ENCODE peak calls at places on chromosomes 11 and 22, in eight cellular contexts. J, R, B, A, K, F, S and E are unnamed samples.

GRCh38 chr22:46068908-46069481 is 81.3 kb upstream of the PPARA start:
- DNase-seq in J (no peak), R (peak; percentile 71), B (peak; percentile 38), A (peak; percentile 55), K (peak; percentile 41), F (peak; percentile 23), S (no peak), E (peak; percentile 69)

GRCh38 chr11:77658213-77659013 is 20.8 kb upstream of the CLNS1A start:
- DNase-seq in J (no peak), R (no peak), B (no peak), A (no peak), K (no peak), F (no peak), S (no peak), E (no peak)

GRCh38 chr11:129374993-129375721 is 491 bp upstream of the BARX2 start:
- DNase-seq in J (peak; percentile 26), R (no peak), B (no peak), A (peak; percentile 56), K (no peak), F (no peak), S (peak; percentile 43), E (peak; percentile 86)

GRCh38 chr22:24106385-24107381 is 74.6 kb upstream of the SUSD2 start:
- DNase-seq in J (no peak), R (no peak), B (peak; percentile 21), A (no peak), K (peak; percentile 28), F (peak; percentile 31), S (no peak), E (peak; percentile 46)

GRCh38 chr11:7538466-7539454 is 25.0 kb downstream of the PPFIBP2 start:
- DNase-seq in J (no peak), R (no peak), B (no peak), A (no peak), K (no peak), F (no peak), S (peak; percentile 88), E (no peak)

GRCh38 chr11:76067099-76067498 is 139.2 kb downstream of the WNT11 start:
- DNase-seq in J (no peak), R (no peak), B (no peak), A (no peak), K (no peak), F (no peak), S (no peak), E (no peak)

GRCh38 chr22:43706151-43706550 is 106.0 kb downstream of the EFCAB6 start:
- DNase-seq in J (no peak), R (no peak), B (no peak), A (no peak), K (no peak), F (no peak), S (no peak), E (no peak)

GRCh38 chr22:46846154-46846831 is 83.8 kb downstream of the TBC1D22A start:
- DNase-seq in J (no peak), R (no peak), B (no peak), A (no peak), K (no peak), F (no peak), S (no peak), E (no peak)

GRCh38 chr11:92225563-92226308 is 1.1 kb downstream of the FAT3 start:
- DNase-seq in J (no peak), R (no peak), B (no peak), A (peak; percentile 52), K (no peak), F (no peak), S (peak; percentile 12), E (no peak)

DNA sequence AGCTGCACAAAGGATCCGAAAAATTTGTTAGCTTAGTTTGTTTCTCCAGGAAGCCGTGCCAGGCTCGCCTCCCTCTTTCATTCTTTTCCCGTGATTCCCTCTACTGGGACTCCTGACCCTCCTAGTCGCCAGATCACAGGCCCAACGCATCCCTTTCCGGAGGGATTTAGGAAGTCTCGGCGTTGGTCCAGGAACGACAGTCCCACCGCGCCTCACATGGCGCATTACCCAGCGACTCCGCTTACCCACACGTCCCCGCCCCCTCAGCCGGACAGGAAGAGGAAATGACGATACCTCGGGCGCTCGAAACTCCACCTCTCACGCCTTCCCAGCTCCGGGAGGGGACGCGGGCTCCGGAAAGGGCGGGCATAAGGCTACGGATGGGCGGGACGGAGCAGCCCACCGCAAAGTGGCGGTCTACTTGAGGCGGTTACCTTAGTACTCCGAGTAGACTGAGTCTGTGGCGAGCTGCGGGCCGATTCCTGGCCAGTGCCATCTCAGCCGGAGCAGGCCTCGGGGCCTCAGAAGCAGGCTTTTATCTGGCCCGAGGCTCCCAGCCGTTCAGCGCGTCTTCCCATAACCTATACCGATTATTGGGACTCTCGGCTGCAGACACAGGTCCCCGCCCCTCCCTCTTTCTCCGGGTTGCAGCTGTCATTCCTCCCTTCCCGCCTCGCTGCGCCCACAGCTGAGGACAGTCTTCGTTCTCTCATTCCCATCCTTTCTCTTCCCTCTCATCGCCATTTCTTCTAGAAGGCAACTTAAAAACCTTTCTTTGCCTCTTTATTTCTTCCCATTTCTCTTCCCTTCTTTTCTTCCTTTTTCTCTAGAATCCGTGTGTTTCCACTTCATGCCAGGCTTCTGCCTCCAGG is at the start of gene CCDC15:
- DNase-seq in J (peak; percentile 81), R (peak; percentile 99), B (peak; percentile 96), A (peak; percentile 98), K (peak; percentile 99), F (peak; percentile 95), S (peak; percentile 96), E (peak; percentile 96)
- TF ChIP-seq POLR2A in J (peak; percentile 86), R (no peak), B (peak; percentile 97), A (peak; percentile 88), K (no peak), F (peak; percentile 84), S (peak; percentile 77), E (peak; percentile 56)

GRCh38 chr11:63849691-63850090 is 10.8 kb downstream of the MARK2 start:
- DNase-seq in J (no peak), R (no peak), B (no peak), A (no peak), K (no peak), F (no peak), S (no peak), E (no peak)
- H3K27ac ChIP-seq in J (no peak overlapping the region), R (no peak overlapping the region), B (no peak overlapping the region), A (no peak overlapping the region), K (no peak overlapping the region), F (no peak overlapping the region), S (peak overlapping the region; percentile 93), E (no peak overlapping the region)

GRCh38 chr11:61976813-61977475 is 9.5 kb upstream of the FTH1 start:
- DNase-seq in J (no peak), R (peak; percentile 44), B (no peak), A (no peak), K (no peak), F (no peak), S (no peak), E (peak; percentile 26)

GRCh38 chr11:61973603-61974162 is 6.2 kb upstream of the FTH1 start:
- DNase-seq in J (no peak), R (peak; percentile 79), B (peak; percentile 34), A (no peak), K (peak; percentile 44), F (no peak), S (peak; percentile 70), E (no peak)

GRCh38 chr11:61975638-61976419 is 8.4 kb upstream of the FTH1 start:
- DNase-seq in J (no peak), R (peak; percentile 43), B (no peak), A (no peak), K (no peak), F (no peak), S (no peak), E (peak; percentile 46)

GRCh38 chr11:61976420-61976800 is 9.0 kb upstream of the FTH1 start:
- DNase-seq in J (no peak), R (peak; percentile 21), B (no peak), A (no peak), K (no peak), F (no peak), S (no peak), E (no peak)

GRCh38 chr11:61974766-61975631 is 7.6 kb upstream of the FTH1 start:
- DNase-seq in J (no peak), R (peak; percentile 40), B (no peak), A (peak; percentile 86), K (no peak), F (no peak), S (peak; percentile 60), E (no peak)
- TF ChIP-seq POLR2A in J (no peak), R (no peak), B (no peak), A (peak; percentile 86), K (no peak), F (no peak), S (no peak), E (peak; percentile 52)

GRCh38 chr11:130478881-130479280 is 30.4 kb downstream of the ADAMTS15 start:
- DNase-seq in J (no peak), R (no peak), B (no peak), A (no peak), K (peak; percentile 27), F (no peak), S (no peak), E (no peak)
- H3K27ac ChIP-seq in J (peak overlapping the region; percentile 85), R (peak overlapping the region; percentile 47), B (peak overlapping the region; percentile 68), A (no peak overlapping the region), K (peak overlapping the region; percentile 84), F (peak overlapping the region; percentile 71), S (no peak overlapping the region), E (peak overlapping the region; percentile 57)

GRCh38 chr11:119091083-119091650 is 6.5 kb downstream of the HMBS start:
- DNase-seq in J (no peak), R (no peak), B (no peak), A (no peak), K (no peak), F (no peak), S (no peak), E (no peak)
- TF ChIP-seq POLR2A in J (no peak), R (no peak), B (no peak), A (no peak), K (no peak), F (no peak), S (no peak), E (no peak)

DNA sequence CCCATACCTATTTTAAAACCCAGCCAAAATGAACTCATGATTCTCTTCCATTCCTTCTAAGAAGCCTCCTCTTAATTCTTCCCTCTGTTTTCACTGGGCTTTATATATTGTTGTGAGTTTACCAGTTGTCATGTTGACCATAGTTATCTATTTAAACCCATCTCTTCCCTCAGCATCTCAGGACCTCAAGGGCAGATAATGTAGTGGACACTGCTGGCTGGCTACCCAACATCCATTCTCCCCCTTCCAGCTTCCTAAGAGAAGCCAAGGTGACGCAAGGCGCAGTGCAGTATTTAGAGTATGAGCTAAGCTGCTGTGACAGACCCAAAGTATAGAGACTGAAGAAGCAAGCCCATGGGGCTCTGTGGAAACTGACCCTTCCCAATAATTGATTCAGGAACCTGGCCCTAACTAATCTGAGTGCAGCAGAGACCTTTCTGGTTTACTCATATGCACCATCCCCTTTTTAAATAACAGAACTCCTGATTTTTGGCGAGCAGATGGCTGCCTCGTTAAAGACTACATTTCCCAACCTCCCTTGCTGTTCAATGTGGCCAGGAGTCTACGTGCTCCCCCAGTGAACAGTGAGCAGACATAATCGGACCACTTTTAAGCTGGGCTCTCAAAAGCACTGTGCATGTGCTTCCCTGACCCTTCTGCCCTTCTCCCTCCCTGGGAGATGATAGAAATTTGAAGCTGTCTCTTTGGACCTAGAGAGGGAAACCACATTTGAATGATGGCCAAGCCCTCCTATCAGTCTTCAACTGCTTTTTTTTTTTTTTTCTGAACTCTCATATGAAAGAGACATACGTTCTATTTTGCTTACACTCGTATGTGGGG is 28.1 kb upstream of the CREB3L1 start:
- DNase-seq in J (no peak), R (no peak), B (no peak), A (no peak), K (no peak), F (no peak), S (no peak), E (no peak)
- H3K27ac ChIP-seq in J (peak overlapping the region; percentile 82), R (no peak overlapping the region), B (no peak overlapping the region), A (no peak overlapping the region), K (peak overlapping the region; percentile 37), F (no peak overlapping the region), S (no peak overlapping the region), E (no peak overlapping the region)